ENCODE peak calls at places on chromosomes 5 and 9, in five cellular contexts. Q, J, G, X and V are unnamed samples.
A peak's percentile ranks its signal among the peaks of the same experiment; 100 is the strongest.

GRCh38 chr9:71253021-71253420 is 131.6 kb upstream of the TRPM3 start:
- DNase-seq in Q (no peak), J (no peak), G (no peak), X (no peak), V (no peak)

GRCh38 chr9:132020272-132020671 is 59.4 kb downstream of the MED27 start:
- DNase-seq in Q (no peak), J (no peak), G (no peak), X (no peak), V (no peak)

GRCh38 chr5:113233606-113234005 is 201.2 kb downstream of the TSSK1B start:
- DNase-seq in Q (no peak), J (no peak), G (no peak), X (no peak), V (no peak)

GRCh38 chr5:78771260-78772240 is 123.0 kb upstream of the LHFPL2 start:
- DNase-seq in Q (no peak), J (peak; percentile 33), G (no peak), X (no peak), V (no peak)

GRCh38 chr5:163712011-163712410 is 206.6 kb downstream of the MAT2B start:
- DNase-seq in Q (no peak), J (no peak), G (no peak), X (no peak), V (no peak)

GRCh38 chr5:147559725-147560124 is 49.9 kb upstream of the DPYSL3 start:
- DNase-seq in Q (no peak), J (no peak), G (no peak), X (no peak), V (no peak)

GRCh38 chr5:174412941-174413340 is 311.4 kb upstream of the MSX2 start:
- DNase-seq in Q (no peak), J (no peak), G (no peak), X (no peak), V (no peak)

GRCh38 chr9:87381746-87382145 is 115.9 kb upstream of the DAPK1 start:
- DNase-seq in Q (no peak), J (peak; percentile 29), G (no peak), X (no peak), V (no peak)

GRCh38 chr9:88478236-88478635 is 56.7 kb upstream of the NXNL2 start:
- DNase-seq in Q (no peak), J (no peak), G (no peak), X (no peak), V (no peak)

GRCh38 chr5:67454957-67455561 is 258.5 kb upstream of the CD180 start:
- DNase-seq in Q (no peak), J (no peak), G (no peak), X (no peak), V (no peak)

GRCh38 chr9:27129221-27129620 is 20.2 kb downstream of the TEK start:
- DNase-seq in Q (no peak), J (peak; percentile 41), G (no peak), X (no peak), V (no peak)

GRCh38 chr5:60929024-60929423 is 15.8 kb downstream of the ERCC8 start:
- DNase-seq in Q (no peak), J (peak; percentile 12), G (no peak), X (no peak), V (no peak)

GRCh38 chr5:147384346-147385193 is 125.3 kb downstream of the DPYSL3 start:
- DNase-seq in Q (no peak), J (no peak), G (no peak), X (no peak), V (peak; percentile 57)

GRCh38 chr9:73357607-73358006 is 205.9 kb downstream of the ANXA1 start:
- DNase-seq in Q (no peak), J (no peak), G (no peak), X (no peak), V (peak; percentile 53)

GRCh38 chr5:68303754-68304420 is 88.3 kb downstream of the PIK3R1 start:
- DNase-seq in Q (no peak), J (no peak), G (no peak), X (no peak), V (peak; percentile 70)

GRCh38 chr9:12813960-12814876 is 39.4 kb downstream of the LURAP1L start:
- DNase-seq in Q (no peak), J (peak; percentile 95), G (peak; percentile 98), X (no peak), V (peak; percentile 84)